ENCODE peak calls at places on chromosomes 13 and 19, in five cellular contexts. E, C, F, Z and M are unnamed samples.

GRCh38 chr13:44676534-44676933 is 100.4 kb upstream of the TSC22D1 start:
- DNase-seq in Z (no peak), C (no peak), F (no peak), E (no peak), M (no peak)

GRCh38 chr19:34246340-34246739 is 8.0 kb upstream of the GARRE1 start:
- DNase-seq in F (no peak), Z (no peak), E (no peak), C (no peak), M (no peak)

GRCh38 chr13:31998131-31998530 is 33.4 kb upstream of the FRY start:
- DNase-seq in F (peak; percentile 78), Z (no peak), C (no peak), E (no peak), M (no peak)

GRCh38 chr13:29520671-29521070 is 74.8 kb downstream of the SLC7A1 start:
- DNase-seq in F (no peak), Z (peak; percentile 72), E (no peak), C (no peak), M (peak; percentile 47)

GRCh38 chr13:99968521-99969367 is 2.8 kb downstream of the ZIC5 start:
- DNase-seq in Z (no peak), C (no peak), E (no peak), F (no peak), M (no peak)

GRCh38 chr13:43023244-43023931 is at the start of gene DNAJC15:
- DNase-seq in F (peak; percentile 53), E (peak; percentile 67), C (peak; percentile 27), Z (no peak), M (no peak)

GRCh38 chr13:22915442-22916082 is 265.2 kb upstream of the SGCG start:
- DNase-seq in C (no peak), F (peak; percentile 82), E (peak; percentile 54), Z (no peak), M (no peak)

GRCh38 chr13:84192125-84192524 is 309.9 kb upstream of the SLITRK1 start:
- DNase-seq in C (no peak), Z (peak; percentile 95), E (no peak), F (no peak), M (peak; percentile 97)

GRCh38 chr13:70339738-70340137 is 231.5 kb upstream of the KLHL1 start:
- DNase-seq in E (no peak), Z (no peak), F (no peak), C (no peak), M (no peak)

GRCh38 chr19:13031917-13032623 is 36.8 kb downstream of the NFIX start:
- DNase-seq in E (peak; percentile 78), C (no peak), Z (no peak), F (no peak), M (no peak)

GRCh38 chr13:80214521-80214941 is 126.4 kb downstream of the SPRY2 start:
- DNase-seq in Z (no peak), C (no peak), E (no peak), F (peak; percentile 91), M (peak; percentile 33)

GRCh38 chr19:2534374-2535050 is 58.6 kb downstream of the GADD45B start:
- DNase-seq in C (no peak), F (no peak), Z (no peak), E (no peak), M (no peak)

GRCh38 chr13:66617786-66618185 is 612.4 kb downstream of the PCDH9 start:
- DNase-seq in E (no peak), C (no peak), Z (no peak), F (no peak), M (no peak)

GRCh38 chr19:31600731-31601295 is 251.6 kb upstream of the TSHZ3 start:
- DNase-seq in F (no peak), Z (no peak), E (no peak), C (no peak), M (no peak)

GRCh38 chr19:29375429-29376093 is 150.2 kb upstream of the VSTM2B start:
- DNase-seq in F (no peak), E (no peak), Z (no peak), C (no peak), M (no peak)